ENCODE peak calls at places on chromosomes 1 and 21, in six cellular contexts. S is K562, U is H1, T is HepG2, L is SK-N-SH, V is GM12878. Q is an unnamed sample. For H3K27me3, the result is how much of the 10 kb centered on the place peaks cover.

GRCh38 chr1:230570724-230571390 is 71.4 kb upstream of the COG2 start:
- DNase-seq in S (no peak), U (no peak), T (no peak), L (no peak), V (no peak), Q (peak)

GRCh38 chr1:243639027-243639658 is 210.9 kb downstream of the AKT3 start:
- DNase-seq in S (no peak), U (no peak), T (no peak), L (no peak), V (no peak), Q (no peak)

GRCh38 chr1:119799003-119799402 is 12.3 kb downstream of the REG4 start:
- DNase-seq in S (no peak), U (no peak), T (no peak), L (no peak), V (no peak), Q (no peak)

GRCh38 chr1:109632671-109633346 is 13.2 kb downstream of the AMPD2 start:
- DNase-seq in S (no peak), U (peak), T (no peak), L (peak), V (no peak), Q (no peak)

GRCh38 chr21:8988696-8989095 is 1532.7 kb upstream of the TPTE start:
- DNase-seq in S (no peak), U (no peak), T (peak), L (no peak), V (no peak), Q (no peak)

GRCh38 chr1:243513726-243514491 is 258.1 kb downstream of the SDCCAG8 start:
- DNase-seq in S (no peak), U (no peak), T (no peak), L (no peak), V (no peak), Q (no peak)

GRCh38 chr21:42160950-42161225 is 58.1 kb upstream of the ABCG1 start:
- DNase-seq in S (no peak), U (no peak), T (peak), L (no peak), V (no peak), Q (no peak)

GRCh38 chr21:28913071-28913470 is 79.6 kb downstream of the LTN1 start:
- DNase-seq in S (no peak), U (no peak), T (no peak), L (no peak), V (no peak), Q (no peak)

GRCh38 chr1:104932949-104933679 is 1183.4 kb downstream of the AMY1C start:
- DNase-seq in S (no peak), U (no peak), T (no peak), L (no peak), V (no peak), Q (no peak)

GRCh38 chr1:31423418-31423947 is 10.5 kb downstream of the SERINC2 start:
- DNase-seq in S (no peak), U (no peak), T (no peak), L (no peak), V (peak), Q (no peak)

GRCh38 chr1:57831624-57832023 is 407.8 kb upstream of the DAB1 start:
- DNase-seq in S (no peak), U (no peak), T (peak), L (no peak), V (no peak), Q (no peak)

GRCh38 chr1:236759252-236759859 is 35.7 kb upstream of the MTR start:
- DNase-seq in S (peak), U (no peak), T (peak), L (peak), V (peak), Q (peak)

GRCh38 chr1:241716915-241717651 is 65.0 kb downstream of the WDR64 start:
- DNase-seq in S (no peak), U (no peak), T (no peak), L (no peak), V (no peak), Q (no peak)

GRCh38 chr1:205229916-205230700 is 2.4 kb downstream of the TMCC2 start:
- DNase-seq in S (no peak), U (no peak), T (no peak), L (no peak), V (no peak), Q (peak)

GRCh38 chr1:74733616-74734484 is 898 bp downstream of the TYW3 start:
- DNase-seq in S (peak), U (no peak), T (peak), L (peak), V (no peak), Q (peak)

GRCh38 chr1:151493042-151493441 is 18.1 kb upstream of the CGN start:
- DNase-seq in S (no peak), U (no peak), T (no peak), L (no peak), V (no peak), Q (no peak)

GRCh38 chr1:211511030-211511429 is 19.1 kb upstream of the RD3 start:
- DNase-seq in S (no peak), U (no peak), T (no peak), L (no peak), V (no peak), Q (no peak)

GRCh38 chr21:40770435-40771055 is 76.4 kb downstream of the DSCAM start:
- DNase-seq in S (no peak), U (no peak), T (no peak), L (no peak), V (no peak), Q (no peak)

GRCh38 chr1:208223136-208223535 is 21.0 kb downstream of the PLXNA2 start:
- DNase-seq in S (no peak), U (no peak), T (no peak), L (no peak), V (no peak), Q (no peak)

GRCh38 chr1:28437260-28437923 is 67.9 kb downstream of the PHACTR4 start:
- DNase-seq in S (no peak), U (no peak), T (peak), L (no peak), V (no peak), Q (no peak)

DNA sequence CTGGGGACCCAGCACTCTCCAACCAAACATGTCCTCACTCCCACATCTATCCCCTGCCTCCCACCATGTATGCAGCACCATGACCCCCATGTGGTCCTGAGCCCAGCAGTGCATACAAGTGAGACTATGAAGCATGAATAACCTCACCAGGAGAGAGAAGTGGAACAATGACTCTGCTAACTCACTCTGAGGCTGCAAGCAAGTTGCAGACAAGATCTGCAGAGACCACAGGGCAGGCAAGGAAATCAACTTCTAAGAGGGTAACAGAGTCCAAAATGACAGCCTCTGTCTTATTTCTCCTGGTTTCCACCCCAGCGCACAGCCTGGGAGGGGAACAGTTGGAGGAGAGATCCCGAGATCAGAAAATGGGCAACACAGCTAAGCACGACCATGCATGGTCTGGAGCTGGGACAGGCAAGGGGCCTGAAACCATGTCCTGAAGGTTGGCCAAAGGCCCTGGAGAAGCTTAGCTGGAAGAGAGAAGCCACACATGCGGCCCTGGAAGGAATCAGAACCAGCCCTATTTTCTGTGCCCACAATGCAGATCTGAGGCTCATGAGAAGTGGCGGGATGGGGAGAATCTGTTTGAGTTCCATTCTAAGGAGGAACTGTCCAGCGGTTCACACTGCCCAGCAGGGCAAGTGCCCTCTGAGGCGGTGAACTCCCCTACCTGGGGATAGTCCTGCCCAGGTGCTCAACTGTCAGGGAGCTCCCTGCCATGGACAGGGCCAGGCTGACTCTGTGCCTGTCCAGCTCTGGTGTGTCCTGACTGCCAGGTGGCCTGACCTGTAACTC is 12.5 kb upstream of the REN start:
- DNase-seq in S (no peak), U (no peak), T (no peak), L (no peak), V (no peak), Q (no peak)
- H3K27me3 ChIP-seq in S (under half), U (under half), T (under half), L (under half), V (under half), Q (under half)

GRCh38 chr1:94804442-94804837 is 15.7 kb upstream of the SLC44A3 start:
- DNase-seq in S (no peak), U (no peak), T (no peak), L (no peak), V (no peak), Q (no peak)
- H3K27ac ChIP-seq in S (no peak), U (no peak), T (peak), L (peak), V (no peak), Q (no peak)

DNA sequence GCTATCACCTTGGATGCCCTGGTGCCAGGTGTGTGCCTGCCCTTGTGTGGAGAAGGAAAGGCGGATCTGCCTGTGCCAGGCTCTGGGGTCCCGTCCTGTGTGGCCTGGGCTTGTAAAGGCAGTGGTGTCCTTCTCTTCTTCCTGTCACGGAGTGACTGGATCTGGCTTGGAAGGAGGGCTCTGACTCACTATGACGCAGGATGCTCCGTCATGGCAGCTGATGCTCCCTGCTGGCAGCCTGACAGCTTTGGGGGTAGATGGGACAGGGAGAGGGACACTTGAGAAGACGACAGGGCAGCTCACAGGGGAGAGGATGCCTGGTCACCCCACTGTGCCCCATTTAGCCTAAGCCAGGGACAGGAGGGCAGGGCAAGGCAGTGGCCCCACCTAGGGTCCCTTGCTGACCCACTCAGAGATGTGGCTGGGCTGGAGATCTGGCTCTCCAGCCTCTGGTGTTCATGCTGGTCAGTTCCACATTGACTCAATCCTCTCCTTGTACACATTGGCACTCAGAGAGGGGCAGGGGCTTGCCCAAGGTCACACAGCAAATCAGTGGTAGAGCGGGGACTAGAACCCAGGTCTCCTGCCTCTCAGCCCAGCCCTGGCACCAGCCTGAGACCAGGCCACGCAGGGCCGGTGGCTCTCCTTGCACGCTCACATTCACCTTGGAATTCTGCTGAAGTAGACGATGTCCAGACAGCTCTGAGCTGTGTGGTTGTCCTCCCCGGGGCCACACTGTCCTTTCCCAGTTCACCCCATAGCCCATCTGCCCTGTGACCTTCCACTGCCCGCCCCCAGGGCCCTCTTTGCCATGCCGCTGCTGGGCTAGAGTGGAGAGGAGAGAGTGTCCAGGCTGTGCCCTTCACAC is 2.8 kb upstream of the FAM131C start:
- DNase-seq in S (peak), U (no peak), T (no peak), L (no peak), V (no peak), Q (no peak)
- TF ChIP-seq GABPA in S (no peak), U (no peak), T (no peak), L (no peak), V (no peak), Q (no peak)

DNA sequence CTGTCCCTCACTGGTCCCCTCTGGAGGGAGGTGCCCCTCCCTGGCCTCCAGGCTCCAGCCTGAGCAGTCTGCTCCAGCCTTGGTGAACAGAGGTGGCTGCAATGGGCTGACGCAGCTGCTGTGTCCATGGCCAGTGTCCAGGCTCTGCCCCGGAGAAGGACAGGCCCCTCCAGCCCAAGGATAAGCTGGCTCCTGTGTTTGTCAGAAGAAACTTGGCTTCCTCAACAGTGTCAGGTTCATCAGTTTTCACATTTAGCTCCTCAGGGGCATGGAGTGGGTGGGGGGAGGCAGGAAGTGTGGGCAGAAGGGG is 402.8 kb downstream of the MATN1 start:
- DNase-seq in S (no peak), U (peak), T (no peak), L (no peak), V (no peak), Q (no peak)
- H3K27me3 ChIP-seq in S (under half), U (under half), T (under half), L (under half), V (under half), Q (under half)

GRCh38 chr1:153944822-153945117 is 1.7 kb downstream of the DENND4B start:
- DNase-seq in S (no peak), U (no peak), T (no peak), L (no peak), V (no peak), Q (no peak)

GRCh38 chr1:153940756-153941155 is 5.8 kb downstream of the DENND4B start:
- DNase-seq in S (no peak), U (no peak), T (no peak), L (peak), V (no peak), Q (no peak)

GRCh38 chr1:153944005-153944821 is 2.3 kb downstream of the DENND4B start:
- DNase-seq in S (peak), U (no peak), T (no peak), L (peak), V (no peak), Q (no peak)

GRCh38 chr1:153941826-153942725 is 4.4 kb downstream of the DENND4B start:
- DNase-seq in S (no peak), U (no peak), T (no peak), L (peak), V (no peak), Q (no peak)

DNA sequence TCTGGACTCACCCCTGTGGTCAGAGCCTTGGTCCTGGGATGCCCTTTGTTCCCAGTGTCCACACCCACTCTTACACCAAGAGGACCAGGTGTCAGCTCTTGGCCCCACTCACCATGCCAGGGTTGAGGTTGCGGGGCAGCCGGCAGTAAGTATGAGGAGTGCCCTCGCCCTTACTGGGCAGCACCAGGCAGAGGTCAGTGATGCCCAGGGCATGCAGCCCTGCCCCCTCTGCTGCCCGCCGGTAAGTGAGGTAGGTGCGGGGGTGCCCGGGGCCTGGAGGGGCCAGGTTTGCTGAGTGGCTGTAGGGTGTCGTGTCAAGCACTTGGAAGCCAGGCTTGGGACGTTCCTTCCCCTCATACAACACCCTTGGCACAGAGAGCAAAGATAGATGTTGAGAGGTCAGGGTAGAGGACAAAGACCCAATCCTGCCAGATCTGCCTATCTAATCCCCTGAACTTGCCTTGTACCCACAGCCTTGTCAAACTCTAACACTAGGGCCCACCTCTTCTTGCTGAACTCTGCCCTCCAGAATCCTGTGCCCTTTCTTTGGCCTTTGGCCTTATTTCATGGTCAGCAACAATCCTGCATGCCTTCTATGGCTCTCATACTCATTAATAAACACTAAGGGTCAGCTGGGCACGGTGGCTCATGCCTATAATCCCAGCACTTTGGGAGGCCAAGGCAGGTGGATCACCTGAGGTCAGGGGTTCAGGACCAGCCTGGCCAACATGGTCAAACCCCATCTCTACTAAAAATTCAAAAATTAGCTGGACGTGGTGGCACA is 3.6 kb downstream of the DENND4B start:
- DNase-seq in S (no peak), U (no peak), T (no peak), L (peak), V (no peak), Q (no peak)
- H3K27ac ChIP-seq in S (no peak), U (no peak), T (peak), L (no peak), V (no peak), Q (no peak)

GRCh38 chr21:43723648-43724047 is 4.7 kb downstream of the PDXK start:
- DNase-seq in S (no peak), U (no peak), T (no peak), L (no peak), V (no peak), Q (no peak)

GRCh38 chr21:43728467-43729390 is 9.8 kb downstream of the PDXK start:
- DNase-seq in S (peak), U (peak), T (peak), L (peak), V (peak), Q (peak)

GRCh38 chr21:43731476-43731875 is 12.5 kb downstream of the PDXK start:
- DNase-seq in S (no peak), U (no peak), T (peak), L (no peak), V (no peak), Q (no peak)

GRCh38 chr21:43726686-43727570 is 8.0 kb downstream of the PDXK start:
- DNase-seq in S (no peak), U (no peak), T (no peak), L (no peak), V (no peak), Q (peak)

GRCh38 chr21:43727571-43728466 is 8.9 kb downstream of the PDXK start:
- DNase-seq in S (no peak), U (no peak), T (peak), L (no peak), V (no peak), Q (peak)
- TF ChIP-seq GABPA in S (no peak), U (no peak), T (no peak), L (no peak), V (no peak), Q (no peak)

GRCh38 chr1:235648407-235648907 is 1.1 kb downstream of the GNG4 start:
- DNase-seq in S (no peak), U (no peak), T (no peak), L (peak), V (no peak), Q (no peak)
- H3K27me3 ChIP-seq in S (under half), U (under half), T (under half), L (under half), V (under half), Q (under half)

GRCh38 chr21:35658242-35658641 is 402.1 kb downstream of the SETD4 start:
- DNase-seq in S (no peak), U (no peak), T (no peak), L (no peak), V (no peak), Q (peak)
- H3K27ac ChIP-seq in S (no peak), U (no peak), T (no peak), L (no peak), V (no peak), Q (no peak)